ENCODE peak calls at places on chromosome 13, in ten cellular contexts. One of them, this sample, is unnamed.

GRCh38 chr13:94139393-94139995 is 340.0 kb downstream of the DCT start:
- DNase-seq in GM23248: no peak
- DNase-seq in SJSA1: no peak
- DNase-seq in sigmoid colon: no peak
- DNase-seq in body of pancreas: no peak
- DNase-seq in tibial nerve: no peak
- DNase-seq in tibial artery: no peak
- DNase-seq in RWPE2: no peak
- DNase-seq in GM23338: no peak
- DNase-seq in CD4-positive, alpha-beta T cell: no peak
- DNase-seq in this sample: no peak

GRCh38 chr13:26653310-26653709 is 95.8 kb downstream of the WASF3 start:
- DNase-seq in GM23248: peak
- DNase-seq in SJSA1: no peak
- DNase-seq in sigmoid colon: no peak
- DNase-seq in body of pancreas: no peak
- DNase-seq in tibial nerve: no peak
- DNase-seq in tibial artery: no peak
- DNase-seq in RWPE2: no peak
- DNase-seq in GM23338: no peak
- DNase-seq in CD4-positive, alpha-beta T cell: no peak
- DNase-seq in this sample: no peak

GRCh38 chr13:108786578-108787100 is 157.2 kb downstream of the MYO16 start:
- DNase-seq in GM23248: no peak
- DNase-seq in SJSA1: no peak
- DNase-seq in sigmoid colon: no peak
- DNase-seq in body of pancreas: no peak
- DNase-seq in tibial nerve: no peak
- DNase-seq in tibial artery: no peak
- DNase-seq in RWPE2: no peak
- DNase-seq in GM23338: peak
- DNase-seq in CD4-positive, alpha-beta T cell: no peak
- DNase-seq in this sample: peak

GRCh38 chr13:43127827-43128226 is 104.4 kb downstream of the DNAJC15 start:
- DNase-seq in GM23248: no peak
- DNase-seq in SJSA1: no peak
- DNase-seq in sigmoid colon: no peak
- DNase-seq in body of pancreas: no peak
- DNase-seq in tibial nerve: no peak
- DNase-seq in tibial artery: no peak
- DNase-seq in RWPE2: no peak
- DNase-seq in GM23338: no peak
- DNase-seq in CD4-positive, alpha-beta T cell: no peak
- DNase-seq in this sample: no peak

GRCh38 chr13:82088781-82089180 is 1747.9 kb upstream of the SPRY2 start:
- DNase-seq in GM23248: no peak
- DNase-seq in SJSA1: no peak
- DNase-seq in sigmoid colon: no peak
- DNase-seq in body of pancreas: no peak
- DNase-seq in tibial nerve: no peak
- DNase-seq in tibial artery: no peak
- DNase-seq in RWPE2: no peak
- DNase-seq in GM23338: no peak
- DNase-seq in CD4-positive, alpha-beta T cell: no peak
- DNase-seq in this sample: no peak

GRCh38 chr13:49995535-49996165 is 1.2 kb upstream of the TRIM13 start:
- DNase-seq in GM23248: peak
- DNase-seq in SJSA1: no peak
- DNase-seq in sigmoid colon: no peak
- DNase-seq in body of pancreas: no peak
- DNase-seq in tibial nerve: no peak
- DNase-seq in tibial artery: no peak
- DNase-seq in RWPE2: no peak
- DNase-seq in GM23338: peak
- DNase-seq in CD4-positive, alpha-beta T cell: no peak
- DNase-seq in this sample: no peak

GRCh38 chr13:30821421-30821820 is 84.7 kb upstream of the MEDAG start:
- DNase-seq in GM23248: no peak
- DNase-seq in SJSA1: no peak
- DNase-seq in sigmoid colon: no peak
- DNase-seq in body of pancreas: no peak
- DNase-seq in tibial nerve: no peak
- DNase-seq in tibial artery: no peak
- DNase-seq in RWPE2: no peak
- DNase-seq in GM23338: no peak
- DNase-seq in CD4-positive, alpha-beta T cell: no peak
- DNase-seq in this sample: no peak

GRCh38 chr13:101447852-101448251 is 4.6 kb upstream of the ITGBL1 start:
- DNase-seq in GM23248: no peak
- DNase-seq in SJSA1: no peak
- DNase-seq in sigmoid colon: no peak
- DNase-seq in body of pancreas: no peak
- DNase-seq in tibial nerve: no peak
- DNase-seq in tibial artery: no peak
- DNase-seq in RWPE2: no peak
- DNase-seq in GM23338: no peak
- DNase-seq in CD4-positive, alpha-beta T cell: no peak
- DNase-seq in this sample: peak

GRCh38 chr13:27128825-27129627 is 42.6 kb downstream of the USP12 start:
- DNase-seq in GM23248: no peak
- DNase-seq in SJSA1: no peak
- DNase-seq in sigmoid colon: no peak
- DNase-seq in body of pancreas: no peak
- DNase-seq in tibial nerve: no peak
- DNase-seq in tibial artery: no peak
- DNase-seq in RWPE2: no peak
- DNase-seq in GM23338: no peak
- DNase-seq in CD4-positive, alpha-beta T cell: no peak
- DNase-seq in this sample: no peak

GRCh38 chr13:76980075-76980718 is 11.7 kb upstream of the CLN5 start:
- DNase-seq in GM23248: peak
- DNase-seq in SJSA1: peak
- DNase-seq in sigmoid colon: peak
- DNase-seq in body of pancreas: peak
- DNase-seq in tibial nerve: peak
- DNase-seq in tibial artery: peak
- DNase-seq in RWPE2: peak
- DNase-seq in GM23338: peak
- DNase-seq in CD4-positive, alpha-beta T cell: peak
- DNase-seq in this sample: peak

GRCh38 chr13:53382008-53382407 is 353.4 kb downstream of the OLFM4 start:
- DNase-seq in GM23248: no peak
- DNase-seq in SJSA1: no peak
- DNase-seq in sigmoid colon: no peak
- DNase-seq in body of pancreas: no peak
- DNase-seq in tibial nerve: no peak
- DNase-seq in tibial artery: no peak
- DNase-seq in RWPE2: no peak
- DNase-seq in GM23338: peak
- DNase-seq in CD4-positive, alpha-beta T cell: no peak
- DNase-seq in this sample: no peak

DNA sequence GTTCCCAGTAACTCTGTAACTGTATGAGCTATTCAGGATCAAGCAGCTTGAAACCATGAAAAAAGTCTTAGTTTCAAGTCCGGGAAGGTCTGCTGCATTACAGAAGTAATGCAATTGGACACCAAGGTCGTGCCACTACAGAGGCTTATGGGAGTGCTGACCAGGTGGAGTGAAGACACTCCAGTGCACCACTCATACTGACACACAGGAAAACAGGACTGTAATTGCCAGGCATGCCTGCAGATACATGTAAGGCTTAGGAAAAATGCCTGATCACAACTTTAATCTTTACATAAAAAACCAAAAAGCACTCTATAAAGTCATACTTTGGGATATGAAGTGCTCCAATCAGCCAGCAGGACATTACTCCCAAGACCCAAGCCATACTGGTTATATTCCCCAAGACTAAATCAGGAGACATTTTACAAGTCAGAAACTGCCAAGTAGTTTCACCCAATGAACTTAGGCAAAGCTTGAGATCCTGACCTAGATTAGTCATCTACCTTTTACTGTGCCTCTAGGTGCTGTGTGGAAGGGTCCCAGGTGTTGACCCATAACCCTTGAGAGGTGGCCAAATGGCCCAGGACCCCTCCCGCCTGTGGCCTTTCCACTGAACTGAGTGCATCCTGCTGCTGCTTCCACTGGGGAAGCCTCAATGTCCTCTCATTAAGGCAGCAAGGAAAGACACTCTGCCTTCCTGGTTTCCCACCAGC is 27.5 kb downstream of the ANKRD10 start:
- DNase-seq in GM23248: no peak
- DNase-seq in SJSA1: peak
- DNase-seq in sigmoid colon: no peak
- DNase-seq in body of pancreas: no peak
- DNase-seq in tibial nerve: no peak
- DNase-seq in tibial artery: no peak
- DNase-seq in RWPE2: no peak
- DNase-seq in GM23338: no peak
- DNase-seq in CD4-positive, alpha-beta T cell: no peak
- DNase-seq in this sample: no peak
- H3K27ac ChIP-seq in GM23248: no peak
- H3K27ac ChIP-seq in SJSA1: no peak
- H3K27ac ChIP-seq in sigmoid colon: peak
- H3K27ac ChIP-seq in body of pancreas: peak
- H3K27ac ChIP-seq in tibial nerve: no peak
- H3K27ac ChIP-seq in tibial artery: no peak
- H3K27ac ChIP-seq in RWPE2: no peak
- H3K27ac ChIP-seq in GM23338: peak
- H3K27ac ChIP-seq in CD4-positive, alpha-beta T cell: no peak
- H3K27ac ChIP-seq in this sample: no peak

DNA sequence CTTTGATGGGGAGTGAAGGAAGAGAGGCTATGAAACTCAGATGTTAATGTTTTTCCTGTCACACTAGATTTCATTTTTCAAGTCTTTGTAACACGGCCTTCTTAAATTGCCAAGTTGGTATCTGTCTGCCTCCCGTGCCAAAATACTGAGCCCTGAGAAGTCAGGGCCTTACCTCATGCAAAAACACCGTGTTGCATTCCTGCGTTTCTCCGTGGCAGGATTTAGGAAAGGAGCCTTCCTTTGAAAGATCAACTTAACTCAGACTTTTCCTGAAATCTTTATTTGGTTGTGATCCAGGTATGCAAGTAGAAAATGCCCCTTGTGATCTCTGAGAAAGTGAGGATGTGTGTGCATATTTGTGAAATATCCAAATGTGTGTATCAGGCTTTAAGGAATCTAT is 1291.0 kb upstream of the SLC10A2 start:
- DNase-seq in GM23248: no peak
- DNase-seq in SJSA1: no peak
- DNase-seq in sigmoid colon: no peak
- DNase-seq in body of pancreas: no peak
- DNase-seq in tibial nerve: no peak
- DNase-seq in tibial artery: no peak
- DNase-seq in RWPE2: no peak
- DNase-seq in GM23338: peak
- DNase-seq in CD4-positive, alpha-beta T cell: no peak
- DNase-seq in this sample: no peak
- H3K27ac ChIP-seq in GM23248: no peak
- H3K27ac ChIP-seq in SJSA1: no peak
- H3K27ac ChIP-seq in sigmoid colon: no peak
- H3K27ac ChIP-seq in body of pancreas: no peak
- H3K27ac ChIP-seq in tibial nerve: no peak
- H3K27ac ChIP-seq in tibial artery: no peak
- H3K27ac ChIP-seq in RWPE2: no peak
- H3K27ac ChIP-seq in GM23338: no peak
- H3K27ac ChIP-seq in CD4-positive, alpha-beta T cell: no peak
- H3K27ac ChIP-seq in this sample: no peak

DNA sequence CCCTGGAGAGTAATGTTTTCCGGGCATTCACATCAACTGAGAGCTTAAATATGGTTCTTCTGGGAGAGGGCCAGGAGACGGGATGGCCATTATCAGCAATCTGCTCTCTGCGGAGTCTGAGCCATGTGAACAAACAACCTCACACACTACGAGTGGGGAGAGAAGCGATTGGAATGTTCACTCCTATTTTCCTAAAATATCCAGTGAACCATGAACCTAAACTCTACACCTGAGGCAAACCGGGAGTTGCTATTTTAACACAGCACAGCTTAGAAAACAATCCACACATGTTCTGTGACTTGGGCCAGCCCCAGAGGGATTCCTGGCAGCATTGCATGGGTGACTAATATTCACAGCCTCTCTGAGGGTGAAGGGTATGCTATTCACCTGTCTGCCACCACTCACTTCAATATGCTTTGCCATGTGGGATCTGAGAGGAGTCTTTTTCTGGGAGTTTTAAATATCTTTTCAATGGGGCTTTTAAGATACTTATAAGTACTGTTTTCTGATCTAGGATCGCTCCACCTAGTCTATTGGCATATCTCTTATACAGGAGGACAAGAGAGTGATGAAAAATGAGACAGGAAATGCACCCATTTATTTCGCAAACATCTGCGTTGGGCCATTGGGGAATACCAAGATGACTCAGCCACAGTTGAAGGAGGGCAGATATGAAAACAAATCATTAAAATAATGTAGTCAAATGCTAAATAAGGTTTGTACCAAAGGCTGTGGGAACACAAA is 72.6 kb upstream of the SERP2 start:
- DNase-seq in GM23248: peak
- DNase-seq in SJSA1: no peak
- DNase-seq in sigmoid colon: peak
- DNase-seq in body of pancreas: peak
- DNase-seq in tibial nerve: no peak
- DNase-seq in tibial artery: peak
- DNase-seq in RWPE2: peak
- DNase-seq in GM23338: no peak
- DNase-seq in CD4-positive, alpha-beta T cell: no peak
- DNase-seq in this sample: peak
- H3K27ac ChIP-seq in GM23248: no peak
- H3K27ac ChIP-seq in SJSA1: peak
- H3K27ac ChIP-seq in sigmoid colon: peak
- H3K27ac ChIP-seq in body of pancreas: peak
- H3K27ac ChIP-seq in tibial nerve: no peak
- H3K27ac ChIP-seq in tibial artery: peak
- H3K27ac ChIP-seq in RWPE2: peak
- H3K27ac ChIP-seq in GM23338: no peak
- H3K27ac ChIP-seq in CD4-positive, alpha-beta T cell: no peak
- H3K27ac ChIP-seq in this sample: no peak

DNA sequence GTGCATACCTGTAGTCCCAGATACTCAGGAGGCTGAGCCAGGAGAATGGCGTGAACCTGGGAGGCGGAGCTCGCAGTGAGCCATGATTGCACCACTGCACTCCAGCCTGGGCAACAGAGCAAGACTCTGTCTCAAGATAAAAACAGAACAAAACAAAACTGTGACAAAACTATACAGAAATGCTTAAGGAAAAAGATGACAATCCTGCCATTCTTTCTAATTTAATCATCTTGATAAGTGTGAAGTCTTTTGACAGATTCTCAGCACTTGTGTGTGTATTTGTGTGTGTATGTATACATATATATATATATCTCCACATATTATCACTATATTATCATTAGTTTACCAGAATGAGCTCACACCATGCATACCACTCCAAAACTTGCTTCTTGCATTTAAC is 12.3 kb downstream of the HTR2A start:
- DNase-seq in GM23248: no peak
- DNase-seq in SJSA1: no peak
- DNase-seq in sigmoid colon: no peak
- DNase-seq in body of pancreas: no peak
- DNase-seq in tibial nerve: no peak
- DNase-seq in tibial artery: no peak
- DNase-seq in RWPE2: no peak
- DNase-seq in GM23338: no peak
- DNase-seq in CD4-positive, alpha-beta T cell: no peak
- DNase-seq in this sample: no peak
- H3K27ac ChIP-seq in GM23248: peak
- H3K27ac ChIP-seq in SJSA1: no peak
- H3K27ac ChIP-seq in sigmoid colon: no peak
- H3K27ac ChIP-seq in body of pancreas: no peak
- H3K27ac ChIP-seq in tibial nerve: no peak
- H3K27ac ChIP-seq in tibial artery: no peak
- H3K27ac ChIP-seq in RWPE2: no peak
- H3K27ac ChIP-seq in GM23338: no peak
- H3K27ac ChIP-seq in CD4-positive, alpha-beta T cell: no peak
- H3K27ac ChIP-seq in this sample: no peak

This sample was measured in A673.